ENCODE peak calls at places on chromosomes 13 and 19, in five cellular contexts. R, M, P, L and U are unnamed samples.
A peak's percentile ranks its signal among the peaks of the same experiment; 100 is the strongest.

GRCh38 chr13:114203536-114203935 is 24.5 kb downstream of the CFAP97D2 start:
- DNase-seq in R (no peak), L (no peak), P (no peak), M (no peak), U (peak; percentile 60)

GRCh38 chr19:39971380-39971841 is 446 bp downstream of the PSMC4 start:
- DNase-seq in L (no peak), M (no peak), P (no peak), R (no peak), U (no peak)

GRCh38 chr13:33723365-33723764 is 94.6 kb upstream of the RFC3 start:
- DNase-seq in M (no peak), P (no peak), L (no peak), R (no peak), U (no peak)

GRCh38 chr19:42281175-42282035 is 12.4 kb downstream of the CIC start:
- DNase-seq in P (no peak), L (peak; percentile 72), R (no peak), M (no peak), U (no peak)

GRCh38 chr19:5006201-5006600 is 37.3 kb downstream of the KDM4B start:
- DNase-seq in M (no peak), R (no peak), L (no peak), P (no peak), U (no peak)

GRCh38 chr19:51514866-51515481 is 13.4 kb upstream of the SIGLEC12 start:
- DNase-seq in P (no peak), R (peak; percentile 83), M (no peak), L (no peak), U (peak; percentile 20)

GRCh38 chr13:87907202-87907601 is 236.0 kb downstream of the SLITRK5 start:
- DNase-seq in L (no peak), M (no peak), P (no peak), R (no peak), U (no peak)

GRCh38 chr13:23794267-23795161 is 94.7 kb downstream of the MIPEP start:
- DNase-seq in L (no peak), M (no peak), P (no peak), R (no peak), U (no peak)

GRCh38 chr19:6359517-6359916 is 1.8 kb upstream of the CLPP start:
- DNase-seq in R (no peak), M (no peak), L (no peak), P (no peak), U (no peak)

GRCh38 chr19:10603084-10603872 is 16.2 kb upstream of the AP1M2 start:
- DNase-seq in L (peak; percentile 49), P (peak; percentile 57), M (peak; percentile 66), R (no peak), U (peak; percentile 86)